ENCODE peak calls at places on chromosomes 2 and 18, in five cellular contexts. O is HCT116, F is A549, V is SK-N-SH, N is K562. K is an unnamed sample.

GRCh38 chr2:215413974-215414373 is 21.9 kb downstream of the FN1 start:
- DNase-seq in N (no peak), O (no peak), V (no peak), F (no peak), K (no peak)

GRCh38 chr2:157932480-157933205 is 56.5 kb upstream of the ACVR1 start:
- DNase-seq in V (no peak), O (no peak), N (no peak), F (no peak), K (peak)

GRCh38 chr2:32264422-32265149 is at the start of gene NLRC4:
- DNase-seq in N (no peak), V (no peak), F (no peak), O (no peak), K (no peak)

GRCh38 chr18:52288403-52289004 is 51.5 kb upstream of the DCC start:
- DNase-seq in O (no peak), F (no peak), V (peak), N (peak), K (peak)

GRCh38 chr18:48966523-48966922 is 15.8 kb upstream of the SMAD7 start:
- DNase-seq in O (no peak), N (no peak), F (no peak), V (no peak), K (no peak)

GRCh38 chr2:70510213-70510820 is 43.3 kb downstream of the TGFA start:
- DNase-seq in O (no peak), N (no peak), V (no peak), F (no peak), K (no peak)

GRCh38 chr2:108575132-108575966 is 41.1 kb downstream of the LIMS1 start:
- DNase-seq in V (no peak), F (no peak), N (no peak), O (no peak), K (no peak)

GRCh38 chr2:237919593-237919992 is 47.2 kb upstream of the UBE2F start:
- DNase-seq in V (no peak), F (no peak), N (no peak), O (no peak), K (no peak)

GRCh38 chr2:59150430-59150829 is 909.3 kb upstream of the FANCL start:
- DNase-seq in N (no peak), V (no peak), O (no peak), F (no peak), K (no peak)

GRCh38 chr2:163565192-163565591 is 170.6 kb downstream of the FIGN start:
- DNase-seq in N (no peak), O (no peak), V (no peak), F (no peak), K (no peak)

GRCh38 chr2:97748397-97748796 is 35.0 kb downstream of the ZAP70 start:
- DNase-seq in V (peak), N (peak), O (no peak), F (peak), K (peak)

GRCh38 chr2:134454426-134454825 is 200.6 kb downstream of the MGAT5 start:
- DNase-seq in N (no peak), O (no peak), F (no peak), V (no peak), K (no peak)

GRCh38 chr2:233414777-233415570 is 60.7 kb downstream of the DGKD start:
- DNase-seq in O (peak), F (no peak), N (no peak), V (no peak), K (no peak)

GRCh38 chr18:52617931-52618330 is 277.9 kb downstream of the DCC start:
- DNase-seq in V (no peak), O (no peak), F (no peak), N (no peak), K (no peak)

GRCh38 chr18:35635171-35635570 is 53.6 kb downstream of the GALNT1 start:
- DNase-seq in N (no peak), V (peak), O (no peak), F (no peak), K (peak)

GRCh38 chr2:233532971-233533370 is 33.6 kb downstream of the USP40 start:
- DNase-seq in N (no peak), V (no peak), F (no peak), O (no peak), K (no peak)

GRCh38 chr18:21489119-21489750 is 111.3 kb downstream of the ESCO1 start:
- DNase-seq in F (peak), N (peak), V (peak), O (peak), K (peak)

GRCh38 chr2:27212626-27213471 is 781 bp upstream of the SLC5A6 start:
- DNase-seq in N (peak), F (peak), O (no peak), V (peak), K (peak)

GRCh38 chr2:109266511-109266910 is 137.5 kb downstream of the SH3RF3 start:
- DNase-seq in O (no peak), V (no peak), N (no peak), F (no peak), K (no peak)

GRCh38 chr2:173599821-173600354 is 245.2 kb downstream of the CDCA7 start:
- DNase-seq in N (no peak), V (no peak), F (no peak), O (no peak), K (no peak)

GRCh38 chr2:36369163-36369562 is 13.6 kb downstream of the CRIM1 start:
- DNase-seq in O (no peak), N (no peak), F (no peak), V (no peak), K (no peak)

GRCh38 chr2:181203412-181203811 is 223.0 kb downstream of the UBE2E3 start:
- DNase-seq in F (peak), N (no peak), V (no peak), O (peak), K (no peak)

GRCh38 chr18:58348517-58348916 is 280.4 kb downstream of the ALPK2 start:
- DNase-seq in N (no peak), O (no peak), F (no peak), V (no peak), K (no peak)

GRCh38 chr2:18167871-18168270 is 289.4 kb downstream of the KCNS3 start:
- DNase-seq in O (no peak), N (no peak), V (no peak), F (no peak), K (no peak)

GRCh38 chr18:36441872-36442271 is 144.4 kb downstream of the FHOD3 start:
- DNase-seq in F (no peak), O (no peak), V (no peak), N (no peak), K (no peak)

GRCh38 chr2:73075477-73076373 is 4.2 kb upstream of the SFXN5 start:
- DNase-seq in F (no peak), N (no peak), V (no peak), O (no peak), K (no peak)

GRCh38 chr2:20635698-20636584 is 15.0 kb downstream of the HS1BP3 start:
- DNase-seq in F (peak), V (peak), O (peak), N (peak), K (peak)

GRCh38 chr2:74440005-74440377 is 1.7 kb downstream of the RTKN start:
- DNase-seq in F (no peak), O (no peak), V (peak), N (no peak), K (peak)

GRCh38 chr2:242075163-242075562 is 205.6 kb downstream of the RTP5 start:
- DNase-seq in F (no peak), N (no peak), O (peak), V (no peak), K (no peak)

GRCh38 chr18:47919916-47920315 is 10.5 kb downstream of the SMAD2 start:
- DNase-seq in O (no peak), F (no peak), V (no peak), N (no peak), K (no peak)

GRCh38 chr18:48028716-48029115 is 98.3 kb upstream of the SMAD2 start:
- DNase-seq in F (no peak), V (no peak), O (no peak), N (no peak), K (no peak)

GRCh38 chr2:190837417-190837816 is 43.2 kb upstream of the GLS start:
- DNase-seq in F (no peak), V (no peak), O (peak), N (no peak), K (no peak)

GRCh38 chr18:74289137-74289536 is 2.6 kb downstream of the CYB5A start:
- DNase-seq in F (no peak), O (no peak), V (no peak), N (no peak), K (no peak)

DNA sequence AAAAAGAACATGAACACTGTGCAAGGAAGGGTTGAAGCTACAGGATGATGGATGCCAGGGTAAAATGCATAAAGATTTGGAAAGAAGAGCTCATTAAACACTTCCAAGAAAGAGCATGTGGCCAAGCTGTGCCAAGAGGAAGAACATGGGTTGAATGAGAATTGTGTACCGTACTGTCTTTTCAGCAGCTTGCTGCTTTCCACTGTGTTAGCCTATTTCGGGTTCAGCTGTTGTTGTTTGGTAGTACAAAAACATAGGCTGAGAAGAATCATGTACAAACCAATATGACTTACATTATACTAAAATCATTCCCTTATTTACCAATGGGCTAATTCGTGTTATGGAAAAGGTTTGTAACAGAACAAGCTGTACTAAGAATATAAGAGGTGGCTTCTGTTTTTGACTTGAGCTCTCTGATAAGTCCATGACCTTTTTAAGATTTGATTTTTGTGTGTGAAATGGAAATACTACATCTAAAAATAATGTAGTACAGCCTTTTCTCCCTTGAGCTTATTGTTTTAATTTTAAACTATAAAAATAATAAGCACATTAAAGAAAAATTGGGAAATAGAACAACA is 188.3 kb upstream of the STON1 start:
- DNase-seq in F (no peak), O (no peak), V (no peak), N (no peak), K (no peak)
- TF ChIP-seq REST in F (no peak), O (no peak), V (no peak), N (no peak), K (no peak)

DNA sequence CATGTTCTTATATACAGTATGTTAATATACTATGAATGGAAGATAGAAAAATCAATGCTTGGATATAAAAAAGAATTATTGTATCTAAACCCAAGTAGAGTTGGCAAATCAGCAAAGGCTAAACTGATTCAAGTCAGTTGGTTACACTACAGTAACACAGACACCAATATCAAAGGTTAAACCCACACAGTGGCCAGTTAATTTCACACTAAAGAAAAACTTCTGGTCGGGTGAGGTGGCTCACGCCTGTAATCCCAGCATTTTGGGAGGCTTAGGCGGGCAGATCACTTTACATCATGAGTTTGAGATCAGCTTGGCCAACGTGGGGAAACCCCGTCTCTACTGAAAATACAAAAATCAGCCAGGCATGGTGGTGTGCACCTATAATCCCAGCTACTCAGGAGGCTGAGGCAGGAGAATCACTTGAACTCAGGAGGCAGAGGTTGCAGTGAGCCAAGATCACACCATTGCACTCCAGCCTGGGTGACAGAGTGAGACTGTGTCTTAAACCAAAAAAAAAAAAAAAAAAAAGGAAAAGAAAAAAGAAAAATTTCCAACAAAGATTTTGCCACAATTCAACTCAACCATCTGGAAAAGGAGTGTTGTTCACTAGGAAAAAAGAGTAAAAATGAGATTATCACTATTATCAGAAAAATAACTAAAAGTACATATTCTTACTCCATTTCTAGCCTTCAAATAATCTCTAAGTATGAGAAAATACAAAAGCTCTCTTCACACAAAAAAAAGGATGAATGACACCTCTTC is 8.9 kb downstream of the FBXO11 start:
- DNase-seq in N (no peak), V (no peak), F (no peak), O (no peak), K (no peak)
- TF ChIP-seq REST in N (no peak), V (no peak), F (no peak), O (no peak), K (no peak)

GRCh38 chr18:248053-248452 is 19.8 kb downstream of the THOC1 start:
- DNase-seq in O (no peak), N (no peak), V (no peak), F (no peak), K (no peak)

GRCh38 chr18:251572-251971 is 16.3 kb downstream of the THOC1 start:
- DNase-seq in V (no peak), O (no peak), N (no peak), F (no peak), K (no peak)

GRCh38 chr18:245282-245847 is 22.5 kb downstream of the THOC1 start:
- DNase-seq in N (no peak), O (no peak), F (no peak), V (no peak), K (no peak)

GRCh38 chr18:250685-251084 is 17.2 kb downstream of the THOC1 start:
- DNase-seq in N (no peak), F (no peak), V (no peak), O (no peak), K (no peak)
- TF ChIP-seq REST in N (no peak), F (no peak), V (no peak), O (no peak), K (no peak)

DNA sequence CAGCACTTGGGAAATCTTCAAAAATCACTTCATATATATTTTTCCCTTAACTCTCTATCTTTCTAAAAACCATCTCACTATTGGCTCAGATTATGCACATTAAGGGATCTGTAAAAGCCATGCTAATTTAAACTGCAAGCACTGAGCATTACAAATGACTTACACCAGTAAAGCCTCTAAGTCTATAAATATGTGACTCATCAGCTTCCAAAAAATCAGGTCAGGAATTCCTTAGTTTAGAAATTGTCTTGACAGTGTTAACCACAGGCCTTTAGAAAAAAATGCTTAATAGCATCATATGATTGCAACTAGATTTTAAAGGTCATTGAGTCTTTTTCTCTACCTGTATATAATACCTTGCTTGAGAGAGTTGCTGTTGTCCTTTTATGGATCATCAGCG is 1113.6 kb upstream of the PIK3C3 start:
- DNase-seq in O (no peak), V (no peak), F (no peak), N (no peak), K (no peak)
- TF ChIP-seq REST in O (no peak), V (no peak), F (no peak), N (no peak), K (no peak)

GRCh38 chr2:218123986-218124385 is 1.8 kb upstream of the CXCR2 start:
- DNase-seq in N (no peak), F (no peak), V (no peak), O (no peak), K (no peak)
- TF ChIP-seq REST in N (no peak), F (no peak), V (no peak), O (no peak), K (no peak)

GRCh38 chr2:217362710-217363109 is 502.8 kb upstream of the TNP1 start:
- DNase-seq in O (no peak), F (no peak), N (peak), V (no peak), K (no peak)

GRCh38 chr2:217360781-217361485 is 501.1 kb upstream of the TNP1 start:
- DNase-seq in O (no peak), F (no peak), V (peak), N (peak), K (no peak)

GRCh38 chr2:217360111-217360510 is 500.2 kb upstream of the TNP1 start:
- DNase-seq in V (no peak), N (no peak), O (no peak), F (no peak), K (no peak)

GRCh38 chr2:217362290-217362689 is 502.4 kb upstream of the TNP1 start:
- DNase-seq in F (no peak), N (peak), V (no peak), O (no peak), K (no peak)

GRCh38 chr2:217361491-217361890 is 501.6 kb upstream of the TNP1 start:
- DNase-seq in N (no peak), O (no peak), V (no peak), F (no peak), K (no peak)
- TF ChIP-seq REST in N (no peak), O (no peak), V (no peak), F (no peak), K (no peak)

DNA sequence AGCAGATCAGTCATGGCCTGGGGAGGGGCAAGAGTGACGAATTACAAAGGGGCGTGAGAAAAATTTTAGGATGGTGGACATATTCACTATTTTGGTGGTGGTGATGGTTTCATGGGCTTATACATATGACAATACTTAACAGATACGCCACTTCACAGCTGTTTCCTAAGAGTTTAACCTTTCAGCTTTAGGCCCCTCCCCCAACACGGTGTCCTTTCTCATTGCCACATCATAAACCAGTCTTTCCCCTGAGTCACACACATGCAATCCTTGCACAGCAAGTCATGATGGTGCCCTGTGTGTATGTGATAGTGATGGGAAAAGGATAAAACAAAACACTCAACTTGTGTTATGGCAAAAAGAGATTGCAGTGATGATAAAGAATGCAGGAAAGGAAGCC is 47.6 kb upstream of the IL1R1 start:
- DNase-seq in O (peak), V (no peak), N (peak), F (no peak), K (peak)
- TF ChIP-seq REST in O (no peak), V (no peak), N (no peak), F (no peak), K (no peak)

GRCh38 chr2:37903009-37903408 is 22.1 kb upstream of the RMDN2 start:
- DNase-seq in V (no peak), O (no peak), F (no peak), N (no peak), K (no peak)
- TF ChIP-seq REST in V (no peak), O (no peak), F (no peak), N (no peak), K (no peak)

K was measured in HepG2.